ENCODE peak calls at places on chromosomes 4 and X, in eight cellular contexts. U, I, A, S, C, H, P and N are unnamed samples.

GRCh38 chr4:25928320-25928955 is 14.4 kb downstream of the SMIM20 start:
- DNase-seq in U (no peak), I (no peak), A (no peak), S (no peak), C (no peak), H (no peak), P (no peak), N (no peak)

GRCh38 chr4:52172166-52172565 is 121.1 kb downstream of the SPATA18 start:
- DNase-seq in U (no peak), I (no peak), A (no peak), S (no peak), C (no peak), H (no peak), P (no peak), N (no peak)

GRCh38 chr4:8225704-8226443 is 26.8 kb downstream of the SH3TC1 start:
- DNase-seq in U (no peak), I (no peak), A (no peak), S (no peak), C (no peak), H (no peak), P (no peak), N (no peak)

GRCh38 chr4:37797923-37798322 is 28.6 kb upstream of the PGM2 start:
- DNase-seq in U (no peak), I (no peak), A (no peak), S (no peak), C (no peak), H (no peak), P (no peak), N (no peak)

GRCh38 chr4:63464393-63464792 is 944.9 kb downstream of the TECRL start:
- DNase-seq in U (no peak), I (no peak), A (no peak), S (no peak), C (no peak), H (no peak), P (no peak), N (no peak)

GRCh38 chr4:140122891-140123290 is 31.1 kb downstream of the MAML3 start:
- DNase-seq in U (no peak), I (no peak), A (no peak), S (no peak), C (no peak), H (no peak), P (no peak), N (no peak)

GRCh38 chrX:78747471-78747870 is at the start of gene LPAR4:
- DNase-seq in U (no peak), I (no peak), A (no peak), S (no peak), C (no peak), H (no peak), P (no peak), N (no peak)

GRCh38 chr4:148026022-148026421 is 294.1 kb downstream of the ARHGAP10 start:
- DNase-seq in U (no peak), I (peak), A (no peak), S (no peak), C (no peak), H (no peak), P (peak), N (no peak)

GRCh38 chr4:81314196-81314896 is 99.3 kb upstream of the PRKG2 start:
- DNase-seq in U (peak), I (peak), A (peak), S (peak), C (no peak), H (peak), P (peak), N (no peak)

GRCh38 chr4:122898370-122899150 is 23.8 kb downstream of the NUDT6 start:
- DNase-seq in U (no peak), I (peak), A (no peak), S (no peak), C (no peak), H (no peak), P (peak), N (no peak)

GRCh38 chr4:186699298-186699697 is 24.4 kb downstream of the FAT1 start:
- DNase-seq in U (no peak), I (no peak), A (peak), S (no peak), C (no peak), H (no peak), P (peak), N (no peak)

GRCh38 chr4:141768954-141769353 is 132.6 kb downstream of the IL15 start:
- DNase-seq in U (no peak), I (peak), A (no peak), S (no peak), C (no peak), H (no peak), P (peak), N (no peak)

GRCh38 chr4:150206981-150207380 is 128.7 kb downstream of the DCLK2 start:
- DNase-seq in U (no peak), I (no peak), A (no peak), S (no peak), C (no peak), H (no peak), P (no peak), N (no peak)

GRCh38 chrX:84956304-84956703 is 47.4 kb upstream of the APOOL start:
- DNase-seq in U (no peak), I (no peak), A (no peak), S (no peak), C (no peak), H (no peak), P (no peak), N (no peak)

GRCh38 chr4:152460488-152460887 is 75.4 kb downstream of the FBXW7 start:
- DNase-seq in U (no peak), I (peak), A (no peak), S (no peak), C (no peak), H (no peak), P (peak), N (no peak)

GRCh38 chr4:2172161-2172560 is 69.8 kb downstream of the HAUS3 start:
- DNase-seq in U (no peak), I (no peak), A (no peak), S (no peak), C (no peak), H (no peak), P (no peak), N (no peak)

GRCh38 chr4:181761130-181761529 is 482.1 kb upstream of the TENM3 start:
- DNase-seq in U (no peak), I (peak), A (no peak), S (no peak), C (no peak), H (no peak), P (peak), N (no peak)

GRCh38 chr4:12924728-12925320 is 559.3 kb downstream of the RAB28 start:
- DNase-seq in U (no peak), I (no peak), A (no peak), S (no peak), C (no peak), H (no peak), P (no peak), N (no peak)

GRCh38 chrX:2401590-2402360 is 99.0 kb downstream of the DHRSX start:
- DNase-seq in U (no peak), I (no peak), A (peak), S (peak), C (no peak), H (no peak), P (no peak), N (no peak)

GRCh38 chr4:110361921-110362320 is 114.0 kb upstream of the ENPEP start:
- DNase-seq in U (no peak), I (peak), A (no peak), S (no peak), C (no peak), H (no peak), P (no peak), N (no peak)

GRCh38 chr4:112327950-112328349 is 30.8 kb downstream of the ALPK1 start:
- DNase-seq in U (no peak), I (peak), A (no peak), S (no peak), C (no peak), H (no peak), P (peak), N (no peak)

GRCh38 chrX:44775726-44776125 is 68.1 kb upstream of the DUSP21 start:
- DNase-seq in U (no peak), I (no peak), A (no peak), S (no peak), C (no peak), H (no peak), P (no peak), N (no peak)

GRCh38 chr4:38670939-38671593 is 7.1 kb downstream of the KLF3 start:
- DNase-seq in U (peak), I (no peak), A (peak), S (no peak), C (no peak), H (no peak), P (no peak), N (no peak)

GRCh38 chrX:97027384-97027922 is 143.7 kb downstream of the RPA4 start:
- DNase-seq in U (no peak), I (no peak), A (no peak), S (no peak), C (no peak), H (no peak), P (peak), N (no peak)

GRCh38 chrX:119389854-119390501 is 9.2 kb upstream of the SLC25A43 start:
- DNase-seq in U (no peak), I (no peak), A (no peak), S (no peak), C (no peak), H (no peak), P (no peak), N (no peak)

DNA sequence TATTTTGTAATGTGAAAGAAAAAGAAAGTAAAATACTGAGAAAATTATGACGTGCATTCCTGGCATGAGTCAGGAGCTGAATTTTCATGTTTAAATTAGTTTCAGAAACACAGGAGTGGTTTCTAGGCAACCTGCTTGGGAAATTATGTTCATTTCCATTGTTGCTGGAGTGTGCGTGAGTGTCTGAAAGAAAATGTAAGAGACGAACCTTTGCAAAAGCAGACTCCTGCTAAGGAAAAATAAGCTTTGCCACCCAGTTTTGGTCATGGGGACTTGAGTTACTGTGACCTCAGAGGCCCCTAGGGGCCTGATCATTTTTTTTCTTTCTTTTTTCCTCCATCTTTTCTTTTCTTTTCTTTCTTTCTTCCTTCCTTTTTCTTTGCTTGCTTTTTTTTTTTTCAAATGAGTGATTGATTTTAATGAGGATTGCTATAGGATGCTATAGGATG is 18.8 kb upstream of the CHRNA9 start:
- DNase-seq in U (no peak), I (peak), A (no peak), S (no peak), C (no peak), H (no peak), P (peak), N (no peak)
- H3K27ac ChIP-seq in U (no peak), I (peak), A (peak), S (no peak), C (peak), H (peak), P (peak), N (peak)

DNA sequence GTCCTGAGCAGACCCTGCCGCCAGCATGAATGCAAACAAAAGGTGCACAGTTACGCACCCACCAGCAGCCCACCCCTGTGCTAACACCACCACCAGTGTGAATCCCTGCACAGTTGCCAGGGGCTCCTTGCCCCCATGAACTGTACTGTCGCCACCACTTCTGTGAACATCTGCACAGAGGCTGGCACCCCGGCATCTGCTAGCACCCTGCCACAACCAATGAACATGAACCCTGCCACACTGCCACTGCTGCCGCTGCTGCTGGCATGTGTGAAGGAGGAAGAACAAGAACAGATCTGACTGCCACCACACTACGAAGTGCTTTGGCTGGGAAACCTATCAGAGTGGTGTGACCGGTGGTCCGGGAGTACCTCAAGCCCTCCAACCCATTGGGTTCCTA is 261.3 kb downstream of the PARM1 start:
- DNase-seq in U (no peak), I (no peak), A (no peak), S (no peak), C (no peak), H (no peak), P (no peak), N (no peak)
- H3K4me3 ChIP-seq in U (no peak), I (no peak), A (no peak), S (no peak), C (no peak), H (no peak), P (no peak), N (no peak)

DNA sequence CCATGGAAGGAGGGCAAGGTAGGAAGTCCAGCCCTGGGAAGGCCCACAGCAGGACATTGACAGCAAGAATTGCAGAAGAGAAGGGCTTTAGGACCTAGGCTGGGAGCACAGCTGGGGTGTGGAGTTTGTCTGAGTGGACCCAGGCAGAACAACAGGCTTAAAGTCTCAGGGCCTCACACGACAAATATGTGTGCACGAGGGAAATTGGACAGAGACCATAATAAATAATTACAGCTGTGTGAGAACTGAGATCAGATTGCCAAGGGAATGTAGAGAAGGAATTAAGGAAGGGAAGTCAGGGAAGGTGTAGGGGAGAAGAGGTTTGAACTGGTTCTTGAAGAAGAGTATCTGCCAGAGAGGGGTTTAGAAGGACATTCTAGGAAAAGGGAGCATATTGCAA is 120.6 kb upstream of the TSPAN5 start:
- DNase-seq in U (no peak), I (peak), A (no peak), S (no peak), C (no peak), H (no peak), P (peak), N (no peak)
- TF ChIP-seq CTCF in U (no peak), I (no peak), A (no peak), S (no peak), C (no peak), H (no peak), P (no peak), N (no peak)

GRCh38 chrX:72240976-72241375 is 2.1 kb upstream of the ERCC6L start:
- DNase-seq in U (no peak), I (no peak), A (no peak), S (no peak), C (no peak), H (no peak), P (no peak), N (no peak)

GRCh38 chrX:72238183-72238582 is 644 bp downstream of the ERCC6L start:
- DNase-seq in U (no peak), I (no peak), A (no peak), S (no peak), C (no peak), H (no peak), P (no peak), N (no peak)

GRCh38 chrX:72236841-72237240 is 2.0 kb downstream of the ERCC6L start:
- DNase-seq in U (no peak), I (no peak), A (no peak), S (no peak), C (no peak), H (no peak), P (peak), N (no peak)

GRCh38 chrX:72243472-72243871 is 4.6 kb upstream of the ERCC6L start:
- DNase-seq in U (no peak), I (peak), A (no peak), S (no peak), C (no peak), H (no peak), P (peak), N (no peak)

GRCh38 chrX:72238721-72239475 is at the start of gene ERCC6L:
- DNase-seq in U (peak), I (peak), A (peak), S (peak), C (peak), H (peak), P (peak), N (peak)
- H3K27ac ChIP-seq in U (no peak), I (no peak), A (peak), S (no peak), C (peak), H (no peak), P (peak), N (peak)

GRCh38 chr4:137125011-137125410 is 407.3 kb downstream of the PCDH18 start:
- DNase-seq in U (no peak), I (peak), A (no peak), S (no peak), C (no peak), H (no peak), P (peak), N (peak)
- H3K4me3 ChIP-seq in U (no peak), I (peak), A (peak), S (peak), C (peak), H (no peak), P (peak), N (peak)

GRCh38 chrX:48648299-48648698 is 35.3 kb upstream of the WAS start:
- DNase-seq in U (peak), I (peak), A (peak), S (peak), C (peak), H (no peak), P (peak), N (peak)
- TF ChIP-seq CTCF in U (no peak), I (peak), A (no peak), S (peak), C (peak), H (no peak), P (peak), N (peak)

GRCh38 chr4:108619372-108620100 is 840 bp upstream of the RPL34 start:
- DNase-seq in U (no peak), I (no peak), A (no peak), S (no peak), C (no peak), H (no peak), P (no peak), N (no peak)
- H3K27ac ChIP-seq in U (peak), I (no peak), A (peak), S (peak), C (peak), H (peak), P (no peak), N (peak)

GRCh38 chr4:165461176-165461835 is 82.5 kb downstream of the CPE start:
- DNase-seq in U (no peak), I (peak), A (no peak), S (no peak), C (peak), H (no peak), P (peak), N (no peak)
- H3K4me3 ChIP-seq in U (no peak), I (no peak), A (no peak), S (no peak), C (no peak), H (no peak), P (no peak), N (peak)